ENCODE peak calls at places on chromosomes 1 and 21, in seven cellular contexts. R, D, L, Q, Z, I and E are unnamed samples.

GRCh38 chr1:170076199-170076598 is 1.7 kb upstream of the KIFAP3 start:
- DNase-seq in R (no peak), D (no peak), L (no peak), Q (no peak), Z (no peak), I (no peak), E (no peak)

GRCh38 chr1:93690921-93691789 is 9.5 kb upstream of the BCAR3 start:
- DNase-seq in R (peak), D (no peak), L (no peak), Q (no peak), Z (no peak), I (no peak), E (no peak)

GRCh38 chr1:235640580-235640979 is 9.0 kb downstream of the GNG4 start:
- DNase-seq in R (no peak), D (no peak), L (no peak), Q (no peak), Z (no peak), I (no peak), E (no peak)

GRCh38 chr1:26618561-26618960 is 77.3 kb upstream of the ARID1A start:
- DNase-seq in R (no peak), D (no peak), L (no peak), Q (no peak), Z (no peak), I (no peak), E (no peak)

GRCh38 chr1:48524892-48525467 is 53.0 kb upstream of the SPATA6 start:
- DNase-seq in R (no peak), D (no peak), L (no peak), Q (no peak), Z (no peak), I (no peak), E (no peak)

GRCh38 chr1:178612261-178612660 is 99.4 kb downstream of the TEX35 start:
- DNase-seq in R (no peak), D (no peak), L (peak), Q (no peak), Z (no peak), I (no peak), E (peak)

GRCh38 chr21:17512245-17513213 is at the start of gene CXADR:
- DNase-seq in R (peak), D (peak), L (peak), Q (no peak), Z (no peak), I (no peak), E (peak)

GRCh38 chr1:1426961-1427934 is 6.2 kb upstream of the ANKRD65 start:
- DNase-seq in R (peak), D (no peak), L (no peak), Q (no peak), Z (no peak), I (no peak), E (no peak)

GRCh38 chr1:11316701-11317100 is 43.7 kb downstream of the UBIAD1 start:
- DNase-seq in R (no peak), D (no peak), L (peak), Q (no peak), Z (no peak), I (no peak), E (peak)

GRCh38 chr1:110457206-110457605 is 6.3 kb downstream of the PROK1 start:
- DNase-seq in R (no peak), D (no peak), L (no peak), Q (no peak), Z (no peak), I (no peak), E (no peak)

GRCh38 chr21:44994016-44994365 is 54.2 kb downstream of the SLX9 start:
- DNase-seq in R (no peak), D (no peak), L (no peak), Q (no peak), Z (no peak), I (no peak), E (no peak)

GRCh38 chr1:24724345-24725208 is 20.7 kb upstream of the CLIC4 start:
- DNase-seq in R (peak), D (peak), L (peak), Q (no peak), Z (no peak), I (no peak), E (peak)

GRCh38 chr1:65209005-65209885 is 61.2 kb downstream of the AK4 start:
- DNase-seq in R (peak), D (peak), L (peak), Q (no peak), Z (no peak), I (no peak), E (peak)

GRCh38 chr1:62716397-62716796 is 28.2 kb upstream of the DOCK7 start:
- DNase-seq in R (no peak), D (no peak), L (no peak), Q (no peak), Z (no peak), I (no peak), E (no peak)

GRCh38 chr1:187465441-187465840 is 636.7 kb downstream of the PLA2G4A start:
- DNase-seq in R (no peak), D (no peak), L (no peak), Q (no peak), Z (no peak), I (no peak), E (no peak)

GRCh38 chr1:89051944-89052312 is 13.1 kb downstream of the GBP1 start:
- DNase-seq in R (no peak), D (no peak), L (no peak), Q (no peak), Z (no peak), I (no peak), E (no peak)

GRCh38 chr1:6495041-6495441 is 3.6 kb upstream of the PLEKHG5 start:
- DNase-seq in R (no peak), D (no peak), L (no peak), Q (no peak), Z (no peak), I (no peak), E (no peak)

GRCh38 chr1:114819869-114820268 is 34.8 kb upstream of the SYCP1 start:
- DNase-seq in R (no peak), D (no peak), L (no peak), Q (no peak), Z (no peak), I (no peak), E (no peak)

GRCh38 chr1:209065350-209065749 is 518.2 kb upstream of the CAMK1G start:
- DNase-seq in R (no peak), D (no peak), L (no peak), Q (no peak), Z (no peak), I (no peak), E (no peak)

GRCh38 chr1:117815926-117816325 is 113.5 kb downstream of the GDAP2 start:
- DNase-seq in R (no peak), D (no peak), L (no peak), Q (no peak), Z (no peak), I (no peak), E (no peak)

GRCh38 chr1:230171337-230172015 is 104.4 kb downstream of the GALNT2 start:
- DNase-seq in R (no peak), D (no peak), L (peak), Q (no peak), Z (no peak), I (no peak), E (peak)

GRCh38 chr1:8204823-8205222 is 113.1 kb upstream of the SLC45A1 start:
- DNase-seq in R (no peak), D (no peak), L (peak), Q (no peak), Z (no peak), I (no peak), E (no peak)

GRCh38 chr1:184851822-184852746 is 97.4 kb upstream of the EDEM3 start:
- DNase-seq in R (no peak), D (no peak), L (no peak), Q (no peak), Z (no peak), I (no peak), E (no peak)

GRCh38 chr1:246113555-246114095 is 393.5 kb downstream of the SMYD3 start:
- DNase-seq in R (no peak), D (no peak), L (no peak), Q (no peak), Z (no peak), I (no peak), E (peak)

GRCh38 chr1:109790735-109791494 is 27.2 kb upstream of the EPS8L3 start:
- DNase-seq in R (peak), D (peak), L (peak), Q (no peak), Z (peak), I (no peak), E (peak)

GRCh38 chr1:211371406-211372105 is 44.9 kb downstream of the TRAF5 start:
- DNase-seq in R (no peak), D (no peak), L (no peak), Q (no peak), Z (no peak), I (no peak), E (peak)

GRCh38 chr1:174626031-174627020 is 178.6 kb downstream of the GPR52 start:
- DNase-seq in R (no peak), D (peak), L (peak), Q (no peak), Z (no peak), I (peak), E (peak)

GRCh38 chr1:118688891-118689290 is 299.3 kb downstream of the TBX15 start:
- DNase-seq in R (no peak), D (no peak), L (no peak), Q (no peak), Z (no peak), I (no peak), E (peak)

GRCh38 chr1:29501227-29501976 is 265.1 kb downstream of the PTPRU start:
- DNase-seq in R (no peak), D (no peak), L (no peak), Q (no peak), Z (no peak), I (no peak), E (no peak)

GRCh38 chr1:1364266-1364665 is 5.9 kb upstream of the MXRA8 start:
- DNase-seq in R (peak), D (no peak), L (no peak), Q (no peak), Z (no peak), I (no peak), E (no peak)

GRCh38 chr1:47334765-47335435 is 1.3 kb downstream of the CMPK1 start:
- DNase-seq in R (no peak), D (no peak), L (no peak), Q (no peak), Z (peak), I (no peak), E (no peak)

GRCh38 chr1:47331875-47332274 is 1.7 kb upstream of the CMPK1 start:
- DNase-seq in R (no peak), D (no peak), L (no peak), Q (no peak), Z (no peak), I (no peak), E (no peak)

GRCh38 chr1:47332779-47333577 is 612 bp upstream of the CMPK1 start:
- DNase-seq in R (no peak), D (no peak), L (no peak), Q (no peak), Z (no peak), I (no peak), E (no peak)

GRCh38 chr1:47333578-47333921 is at the start of gene CMPK1:
- DNase-seq in R (peak), D (peak), L (peak), Q (no peak), Z (peak), I (peak), E (peak)

DNA sequence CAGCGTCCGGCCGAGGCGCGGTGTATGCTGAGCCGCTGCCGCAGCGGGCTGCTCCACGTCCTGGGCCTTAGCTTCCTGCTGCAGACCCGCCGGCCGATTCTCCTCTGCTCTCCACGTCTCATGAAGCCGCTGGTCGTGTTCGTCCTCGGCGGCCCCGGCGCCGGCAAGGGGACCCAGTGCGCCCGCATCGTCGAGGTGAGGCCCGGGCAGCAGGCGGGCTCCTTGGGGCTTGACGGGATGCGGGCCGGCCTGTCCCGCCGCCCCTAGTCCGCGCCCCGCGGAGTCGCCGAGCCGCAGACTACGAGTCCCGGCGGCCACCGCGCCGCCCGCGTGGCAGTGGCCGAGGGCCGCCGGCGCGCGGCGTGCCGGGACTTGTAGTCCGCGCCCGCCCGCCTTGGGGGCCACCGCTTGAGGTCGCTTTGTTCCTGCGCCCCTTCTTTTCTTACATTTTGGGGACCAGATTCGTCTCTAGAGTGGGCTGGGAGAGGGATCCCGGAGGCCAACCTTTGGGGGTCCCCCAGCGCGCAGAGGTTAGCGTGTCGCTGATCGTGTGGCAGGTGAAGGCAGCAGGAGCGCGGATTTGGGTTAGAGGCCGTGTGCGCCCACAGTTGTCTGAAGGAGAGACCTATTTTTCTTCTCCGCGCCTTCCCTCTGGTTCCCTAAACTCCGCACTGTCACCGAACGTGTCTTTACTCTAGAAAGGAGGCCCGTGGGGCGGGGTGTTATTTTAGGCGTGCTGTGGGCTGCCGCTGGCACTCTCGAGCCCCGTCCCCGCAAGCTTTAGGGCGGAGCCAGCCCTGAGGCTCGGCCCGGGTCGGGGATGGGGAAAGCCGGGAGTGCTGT is 553 bp downstream of the CMPK1 start:
- DNase-seq in R (peak), D (peak), L (peak), Q (peak), Z (no peak), I (no peak), E (peak)
- H3K4me3 ChIP-seq in R (peak), D (peak), L (peak), Q (peak), Z (peak), I (peak), E (peak)

DNA sequence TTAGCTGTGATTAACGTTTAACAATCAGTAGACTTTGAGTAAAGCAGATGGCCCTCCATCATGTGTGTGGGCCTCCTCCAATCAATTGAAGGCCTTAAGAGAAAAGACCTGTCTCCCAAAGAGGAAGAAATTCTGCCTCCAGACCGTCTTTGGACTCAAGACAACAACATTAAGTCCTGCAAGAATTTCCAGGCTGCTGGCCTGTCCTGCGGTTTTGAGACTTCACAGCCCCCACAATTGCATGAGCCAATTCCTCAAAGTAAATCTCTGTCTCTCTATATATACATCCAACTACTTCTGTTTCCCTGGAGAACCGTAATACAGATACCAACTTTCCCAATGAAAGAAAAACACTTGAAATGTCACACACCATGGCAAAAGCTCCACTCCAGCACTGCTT is 16.4 kb downstream of the REG4 start:
- DNase-seq in R (no peak), D (no peak), L (peak), Q (no peak), Z (no peak), I (no peak), E (no peak)
- TF ChIP-seq CTCF in R (no peak), D (no peak), L (no peak), Q (no peak), Z (no peak), I (no peak), E (no peak)

DNA sequence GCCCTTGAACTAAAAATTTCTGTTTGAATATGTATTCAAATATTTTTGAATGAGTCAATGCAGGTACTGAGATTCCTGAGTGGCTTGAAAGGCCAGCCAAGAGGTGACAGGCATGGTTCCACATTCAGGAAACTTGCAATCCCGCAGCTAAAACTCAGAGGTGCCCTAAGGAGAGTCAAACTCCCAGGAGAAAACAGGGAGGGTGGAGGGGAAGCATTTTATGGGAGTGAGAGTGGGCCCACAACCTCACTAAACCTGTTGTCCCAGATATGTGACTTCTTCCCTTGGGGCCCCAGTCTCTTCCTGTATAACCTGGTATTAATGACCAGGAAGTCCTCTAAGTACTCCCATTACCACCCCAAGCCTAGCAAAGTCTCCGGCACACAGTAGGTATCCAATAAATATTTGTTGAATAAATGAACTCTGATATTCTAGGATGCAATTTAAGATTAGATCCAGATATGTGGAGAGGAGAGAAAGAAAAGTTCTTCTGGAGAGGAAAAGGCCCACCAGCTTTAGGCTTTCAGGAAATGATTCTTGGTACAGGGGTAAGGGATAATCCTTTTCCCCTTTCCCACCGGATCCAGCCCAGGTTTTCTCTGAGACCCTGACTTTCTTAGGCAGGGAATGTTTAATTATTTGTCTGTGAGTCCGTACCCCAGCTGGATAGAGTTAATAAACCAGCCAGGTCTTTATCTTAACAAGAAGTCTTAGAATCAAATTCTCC is 189.4 kb downstream of the PLPP3 start:
- DNase-seq in R (peak), D (no peak), L (no peak), Q (no peak), Z (no peak), I (no peak), E (no peak)
- H3K4me3 ChIP-seq in R (no peak), D (no peak), L (no peak), Q (no peak), Z (no peak), I (no peak), E (no peak)

GRCh38 chr1:205939690-205940330 is 3.4 kb downstream of the SLC26A9 start:
- DNase-seq in R (peak), D (peak), L (no peak), Q (no peak), Z (no peak), I (no peak), E (no peak)
- TF ChIP-seq CTCF in R (peak), D (peak), L (peak), Q (no peak), Z (peak), I (no peak), E (peak)

GRCh38 chr1:17566892-17567291 is 27.4 kb downstream of the ARHGEF10L start:
- DNase-seq in R (no peak), D (no peak), L (no peak), Q (no peak), Z (no peak), I (no peak), E (no peak)

GRCh38 chr1:17565551-17565971 is 26.1 kb downstream of the ARHGEF10L start:
- DNase-seq in R (no peak), D (no peak), L (no peak), Q (no peak), Z (no peak), I (no peak), E (no peak)

GRCh38 chr1:17563494-17564281 is 24.2 kb downstream of the ARHGEF10L start:
- DNase-seq in R (no peak), D (no peak), L (no peak), Q (no peak), Z (no peak), I (no peak), E (no peak)

GRCh38 chr1:17562375-17562774 is 22.9 kb downstream of the ARHGEF10L start:
- DNase-seq in R (no peak), D (no peak), L (no peak), Q (no peak), Z (no peak), I (no peak), E (no peak)

DNA sequence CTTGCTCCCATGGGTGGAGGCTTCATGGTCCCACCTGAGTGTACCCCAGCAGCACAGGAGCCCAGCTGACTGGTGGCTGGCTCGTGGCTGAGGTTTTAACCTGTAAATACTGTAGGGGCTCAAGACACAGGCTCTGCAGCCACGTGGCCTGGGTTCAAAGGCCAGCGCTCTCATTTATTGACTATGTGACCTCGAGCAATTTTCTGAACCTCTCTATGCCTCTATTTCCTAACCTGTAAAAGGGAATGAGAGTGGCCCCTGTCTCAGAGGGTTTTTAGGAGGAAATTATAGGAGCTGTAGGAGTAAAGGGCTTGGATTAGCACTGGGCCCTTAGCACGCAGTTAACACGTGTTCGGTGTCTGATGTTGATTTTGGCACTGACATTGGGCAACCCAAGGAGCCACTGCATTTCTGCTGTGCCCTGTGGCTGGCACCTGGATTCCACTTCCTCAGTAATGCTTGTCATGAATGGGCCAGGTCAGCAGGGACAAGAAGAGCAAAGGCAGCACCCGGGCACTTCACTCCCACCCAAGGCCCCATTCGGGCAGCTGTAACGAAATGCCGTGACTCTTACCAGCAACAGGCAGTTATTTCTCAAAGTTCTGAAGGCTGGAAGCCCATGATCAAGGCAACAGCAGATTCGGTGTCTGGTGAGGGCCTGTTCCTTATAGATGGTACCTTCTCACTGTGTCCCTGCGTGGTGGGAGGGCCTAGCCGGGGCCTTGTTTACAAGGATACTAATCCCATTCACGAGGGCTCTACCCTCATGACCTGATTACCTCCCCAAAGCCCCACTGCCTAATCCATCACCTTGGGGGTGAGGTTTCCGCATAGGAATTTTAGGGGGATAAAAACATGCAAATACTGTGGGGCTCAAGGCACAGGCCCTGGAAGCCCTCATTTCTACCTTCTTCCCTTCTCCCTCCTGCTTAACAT is 25.2 kb downstream of the ARHGEF10L start:
- DNase-seq in R (no peak), D (no peak), L (no peak), Q (no peak), Z (no peak), I (no peak), E (no peak)
- H3K4me3 ChIP-seq in R (no peak), D (no peak), L (no peak), Q (no peak), Z (no peak), I (no peak), E (no peak)

DNA sequence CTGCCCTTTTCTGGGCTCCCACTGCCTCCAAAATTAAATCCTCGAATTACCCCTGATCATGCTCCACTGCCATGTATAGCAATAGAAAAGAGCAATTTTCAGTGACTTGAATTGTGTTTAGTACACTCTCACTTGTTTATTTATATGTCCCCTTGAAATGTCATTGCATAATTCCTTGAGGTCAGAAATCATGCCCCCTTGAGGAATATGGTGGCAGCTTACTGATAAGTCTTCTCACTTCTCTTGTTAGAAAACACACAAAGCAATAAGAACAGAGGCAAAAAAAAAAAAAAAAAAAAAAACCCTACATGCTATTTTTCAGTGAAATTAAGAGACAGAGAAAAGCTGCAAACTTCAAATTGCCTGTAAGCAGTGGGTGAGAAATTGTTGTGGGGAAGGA is 37.5 kb downstream of the GPR88 start:
- DNase-seq in R (no peak), D (no peak), L (no peak), Q (no peak), Z (no peak), I (no peak), E (no peak)
- TF ChIP-seq CTCF in R (peak), D (peak), L (no peak), Q (no peak), Z (peak), I (no peak), E (no peak)